ENCODE peak calls at places on chromosomes 7 and 10, in six cellular contexts. I, Y, B, L, F and Z are unnamed samples.
A peak's percentile ranks its signal among the peaks of the same experiment; 100 is the strongest.

GRCh38 chr7:44068054-44068453 is 2.7 kb upstream of the PGAM2 start:
- DNase-seq in Y (no peak), L (no peak), I (no peak), F (no peak), B (no peak), Z (no peak)

GRCh38 chr10:633279-634245 is 55.9 kb downstream of the DIP2C start:
- DNase-seq in I (no peak), Y (peak; percentile 42), B (no peak), L (no peak), F (no peak), Z (no peak)

GRCh38 chr10:70742537-70743429 is 42.4 kb downstream of the TBATA start:
- DNase-seq in I (peak; percentile 88), F (no peak), B (peak; percentile 58), Y (peak; percentile 54), L (no peak), Z (no peak)

GRCh38 chr10:112774808-112775207 is 175.2 kb upstream of the TCF7L2 start:
- DNase-seq in I (no peak), L (no peak), F (no peak), Y (no peak), B (no peak), Z (no peak)

GRCh38 chr7:106070201-106070551 is 41.9 kb downstream of the SYPL1 start:
- DNase-seq in F (no peak), Y (peak; percentile 50), B (no peak), I (no peak), L (no peak), Z (peak; percentile 73)

GRCh38 chr10:103930449-103930848 is 12.5 kb upstream of the STN1 start:
- DNase-seq in F (no peak), Y (no peak), L (no peak), B (no peak), I (no peak), Z (no peak)

GRCh38 chr10:110864662-110865140 is 7.0 kb upstream of the PDCD4 start:
- DNase-seq in I (no peak), L (peak; percentile 26), Y (no peak), F (no peak), B (peak; percentile 76), Z (no peak)

GRCh38 chr7:139232893-139233292 is 1.9 kb downstream of the UBN2 start:
- DNase-seq in L (no peak), Y (no peak), F (peak; percentile 94), B (no peak), I (no peak), Z (peak; percentile 57)

GRCh38 chr7:29315302-29316270 is 121.0 kb downstream of the CHN2 start:
- DNase-seq in F (no peak), L (no peak), B (no peak), Y (no peak), I (no peak), Z (no peak)

GRCh38 chr10:124259139-124259825 is 159.4 kb downstream of the OAT start:
- DNase-seq in L (no peak), F (no peak), I (peak; percentile 37), Y (no peak), B (no peak), Z (no peak)

GRCh38 chr7:93156884-93157283 is 8.7 kb upstream of the SAMD9L start:
- DNase-seq in I (no peak), Y (no peak), B (no peak), F (no peak), L (no peak), Z (no peak)

GRCh38 chr7:167087-167855 is 25.1 kb upstream of the FAM20C start:
- DNase-seq in L (no peak), I (no peak), F (no peak), Y (peak; percentile 27), B (no peak), Z (no peak)

GRCh38 chr7:115782716-115783460 is 247.7 kb downstream of the TFEC start:
- DNase-seq in I (peak; percentile 0), Y (no peak), B (no peak), L (no peak), F (no peak), Z (no peak)

GRCh38 chr10:28769147-28769604 is 91.9 kb downstream of the BAMBI start:
- DNase-seq in B (no peak), F (no peak), L (no peak), Y (no peak), I (no peak), Z (no peak)

GRCh38 chr7:73671317-73671651 is 3.7 kb downstream of the VPS37D start:
- DNase-seq in F (no peak), Y (no peak), L (no peak), I (no peak), B (no peak), Z (no peak)

GRCh38 chr10:89665302-89665701 is 20.3 kb upstream of the PANK1 start:
- DNase-seq in L (no peak), F (no peak), B (no peak), Y (no peak), I (no peak), Z (peak; percentile 51)

GRCh38 chr10:11933837-11934236 is 108.8 kb downstream of the UPF2 start:
- DNase-seq in L (no peak), I (no peak), F (no peak), Y (no peak), B (no peak), Z (no peak)

GRCh38 chr7:117993377-117994003 is 120.2 kb upstream of the CTTNBP2 start:
- DNase-seq in I (peak; percentile 1), F (no peak), B (no peak), Y (no peak), L (no peak), Z (peak; percentile 39)
- TF ChIP-seq CTCF in I (no peak), F (peak; percentile 55), B (no peak), Y (peak; percentile 17), L (no peak), Z (peak; percentile 53)

GRCh38 chr10:3097160-3097559 is 29.8 kb downstream of the PFKP start:
- DNase-seq in Y (no peak), F (no peak), I (no peak), L (no peak), B (no peak), Z (no peak)

GRCh38 chr10:3096149-3096548 is 28.8 kb downstream of the PFKP start:
- DNase-seq in L (no peak), Y (no peak), I (peak; percentile 25), B (no peak), F (no peak), Z (no peak)

GRCh38 chr10:3093996-3094395 is 26.6 kb downstream of the PFKP start:
- DNase-seq in Y (no peak), I (no peak), B (no peak), F (no peak), L (no peak), Z (no peak)

GRCh38 chr10:3095373-3096139 is 28.2 kb downstream of the PFKP start:
- DNase-seq in B (peak; percentile 66), F (peak; percentile 98), I (peak; percentile 98), Y (no peak), L (no peak), Z (peak; percentile 87)

GRCh38 chr10:3094565-3095168 is 27.3 kb downstream of the PFKP start:
- DNase-seq in F (no peak), B (no peak), Y (no peak), I (peak; percentile 51), L (no peak), Z (no peak)
- H3K27ac ChIP-seq in F (peak overlapping the region; percentile 99), B (peak overlapping the region; percentile 15), Y (peak overlapping the region; percentile 76), I (peak overlapping the region; percentile 97), L (no peak overlapping the region), Z (peak overlapping the region; percentile 79)

GRCh38 chr10:133442191-133442966 is 11.4 kb upstream of the SCART1 start:
- DNase-seq in L (no peak), F (no peak), B (peak; percentile 48), I (no peak), Y (no peak), Z (no peak)

GRCh38 chr10:133441780-133442179 is 12.0 kb upstream of the SCART1 start:
- DNase-seq in F (no peak), I (no peak), L (no peak), B (no peak), Y (no peak), Z (no peak)

GRCh38 chr10:133440633-133441285 is 13.0 kb upstream of the SCART1 start:
- DNase-seq in L (no peak), I (no peak), Y (no peak), F (no peak), B (peak; percentile 32), Z (no peak)

GRCh38 chr10:133439517-133440461 is 14.0 kb upstream of the SCART1 start:
- DNase-seq in B (peak; percentile 42), L (no peak), Y (no peak), F (no peak), I (no peak), Z (no peak)

GRCh38 chr10:133438711-133439273 is 14.4 kb upstream of the SPRN start:
- DNase-seq in L (no peak), I (peak; percentile 13), B (no peak), F (no peak), Y (no peak), Z (peak; percentile 40)
- TF ChIP-seq CTCF in L (peak; percentile 14), I (peak; percentile 29), B (no peak), F (no peak), Y (no peak), Z (peak; percentile 18)

GRCh38 chr10:44977287-44978212 is 1.1 kb downstream of the DEPP1 start:
- DNase-seq in Y (peak; percentile 48), L (no peak), F (no peak), B (no peak), I (no peak), Z (no peak)
- H3K27ac ChIP-seq in Y (peak overlapping the region; percentile 88), L (no peak overlapping the region), F (peak overlapping the region; percentile 11), B (peak overlapping the region; percentile 81), I (peak overlapping the region; percentile 96), Z (peak overlapping the region; percentile 71)

GRCh38 chr10:119198438-119198837 is 8.9 kb upstream of the GRK5 start:
- DNase-seq in L (no peak), Y (no peak), B (peak; percentile 54), I (peak; percentile 40), F (no peak), Z (no peak)
- TF ChIP-seq CTCF in L (peak; percentile 42), Y (no peak), B (peak; percentile 16), I (peak; percentile 65), F (peak; percentile 33), Z (no peak)

GRCh38 chr10:4656576-4657194 is 169.3 kb upstream of the AKR1E2 start:
- DNase-seq in Y (peak; percentile 47), B (peak; percentile 74), I (peak; percentile 77), L (peak; percentile 30), F (peak; percentile 41), Z (peak; percentile 36)
- H3K27ac ChIP-seq in Y (peak overlapping the region; percentile 12), B (no peak overlapping the region), I (no peak overlapping the region), L (no peak overlapping the region), F (no peak overlapping the region), Z (no peak overlapping the region)

DNA sequence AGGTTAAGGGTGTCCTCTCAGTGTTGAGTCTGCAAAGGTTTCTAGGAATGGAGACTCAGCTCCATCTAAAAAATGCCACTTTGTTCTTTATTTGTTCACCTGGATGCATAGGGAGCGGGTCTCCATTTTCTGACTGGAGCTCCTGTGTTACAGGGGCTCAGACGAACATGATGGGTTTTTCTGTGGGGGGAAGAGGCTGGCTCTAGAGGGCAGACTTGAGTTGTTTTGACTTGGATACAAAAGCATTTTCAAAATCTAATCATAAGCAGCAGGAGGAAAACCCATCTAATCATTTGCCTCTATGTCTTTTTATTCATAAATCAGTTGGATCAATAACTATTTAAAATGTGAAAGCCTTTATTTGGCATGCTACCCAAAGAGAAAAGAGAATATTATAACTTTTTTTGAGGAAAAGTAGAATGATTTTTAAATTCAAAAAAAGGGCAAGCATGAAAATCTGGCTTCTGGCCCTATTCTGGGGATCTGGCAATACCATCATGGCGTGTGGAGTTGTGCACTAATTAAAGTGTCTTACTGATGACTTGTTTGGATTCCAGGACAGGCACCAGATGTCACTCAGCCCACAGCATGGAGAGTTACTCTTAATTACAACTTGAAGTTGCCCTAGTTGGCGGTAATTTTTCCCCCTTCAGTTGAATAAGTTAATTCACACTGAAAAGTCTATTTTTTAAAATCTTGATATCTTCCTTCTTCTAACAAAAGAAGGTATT is 594.9 kb downstream of the REEP3 start:
- DNase-seq in F (no peak), B (peak; percentile 53), I (peak; percentile 6), L (no peak), Y (no peak), Z (peak; percentile 24)
- TF ChIP-seq CTCF in F (peak; percentile 53), B (no peak), I (peak; percentile 50), L (no peak), Y (peak; percentile 42), Z (peak; percentile 49)